ENCODE peak calls at places on chromosomes 12 and 14, in seven cellular contexts. U is RWPE1, F is psoas muscle, R is Panc1, D is mesothelial cell of epicardium, O is endothelial cell, Z is mammary epithelial cell. E is an unnamed sample.

GRCh38 chr12:33671676-33672075 is 232.1 kb upstream of the SYT10 start:
- DNase-seq in D (no peak), O (no peak), R (no peak), Z (no peak), F (no peak), U (no peak), E (no peak)

GRCh38 chr12:4939418-4940023 is 29.8 kb downstream of the KCNA1 start:
- DNase-seq in Z (no peak), F (no peak), D (no peak), R (no peak), U (no peak), O (no peak), E (no peak)

GRCh38 chr14:91348861-91349465 is 68.7 kb downstream of the CCDC88C start:
- DNase-seq in Z (no peak), R (no peak), U (no peak), D (no peak), F (no peak), O (no peak), E (no peak)

GRCh38 chr14:33357225-33358010 is 418.7 kb downstream of the NPAS3 start:
- DNase-seq in F (no peak), U (no peak), R (no peak), D (no peak), Z (no peak), O (no peak), E (peak; percentile 81)

GRCh38 chr14:91924871-91925726 is 22.4 kb downstream of the FBLN5 start:
- DNase-seq in F (no peak), O (no peak), D (peak; percentile 40), Z (peak; percentile 33), U (peak; percentile 35), R (no peak), E (no peak)

GRCh38 chr14:81220488-81220766 is 332 bp downstream of the GTF2A1 start:
- DNase-seq in F (no peak), Z (no peak), R (no peak), O (no peak), U (no peak), D (no peak), E (no peak)

GRCh38 chr14:90552465-90553297 is 155.9 kb downstream of the CALM1 start:
- DNase-seq in Z (no peak), F (no peak), D (no peak), R (no peak), O (no peak), U (no peak), E (no peak)

GRCh38 chr12:54983536-54984102 is 943 bp downstream of the TESPA1 start:
- DNase-seq in O (no peak), F (no peak), D (no peak), Z (no peak), U (no peak), R (no peak), E (no peak)

GRCh38 chr12:2925322-2925995 is 33.7 kb upstream of the TEAD4 start:
- DNase-seq in F (no peak), U (peak; percentile 12), D (no peak), Z (peak; percentile 55), O (no peak), R (no peak), E (no peak)

GRCh38 chr12:98745578-98746391 is 100.7 kb downstream of the APAF1 start:
- DNase-seq in R (no peak), U (no peak), O (peak; percentile 43), F (no peak), Z (no peak), D (no peak), E (no peak)

GRCh38 chr12:58169826-58170225 is 228.5 kb downstream of the ATP23 start:
- DNase-seq in U (no peak), D (no peak), O (no peak), R (no peak), Z (no peak), F (no peak), E (no peak)

GRCh38 chr12:53972152-53972702 is 699 bp upstream of the HOXC11 start:
- DNase-seq in Z (peak; percentile 87), D (no peak), R (no peak), U (peak; percentile 51), O (no peak), F (peak; percentile 44), E (no peak)

GRCh38 chr14:27917896-27918295 is 848.7 kb upstream of the FOXG1 start:
- DNase-seq in D (no peak), O (no peak), F (no peak), U (no peak), R (no peak), Z (no peak), E (no peak)

GRCh38 chr14:70664698-70665447 is 23.2 kb downstream of the TTC9 start:
- DNase-seq in O (no peak), Z (no peak), F (no peak), U (no peak), D (no peak), R (no peak), E (no peak)
- TF ChIP-seq CTCF in O (no peak), Z (no peak), F (no peak), U (no peak), D (no peak), R (no peak), E (no peak)

DNA sequence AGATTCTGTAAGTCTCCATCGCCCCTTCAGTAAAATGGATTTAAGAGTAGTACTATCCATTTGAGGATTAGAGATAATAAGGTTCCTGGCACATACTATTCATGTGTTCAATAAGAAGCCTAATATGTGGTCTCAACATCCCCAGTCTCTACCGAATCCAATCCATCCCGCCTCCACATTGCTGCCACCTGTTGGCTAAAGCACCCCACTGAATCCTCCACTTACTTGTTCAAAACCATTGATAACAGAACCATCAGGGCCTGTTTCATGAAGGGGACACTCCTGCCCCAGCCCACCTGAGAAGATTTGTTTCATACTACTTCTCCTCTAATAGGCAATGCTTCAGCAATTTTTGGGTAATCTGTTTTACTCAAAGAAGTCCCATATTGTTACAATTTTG is 147.5 kb downstream of the SLC2A13 start:
- DNase-seq in F (no peak), U (no peak), O (peak; percentile 9), R (no peak), D (no peak), Z (no peak), E (no peak)
- TF ChIP-seq CTCF in F (no peak), U (no peak), O (no peak), R (peak; percentile 30), D (no peak), Z (peak; percentile 15), E (no peak)

DNA sequence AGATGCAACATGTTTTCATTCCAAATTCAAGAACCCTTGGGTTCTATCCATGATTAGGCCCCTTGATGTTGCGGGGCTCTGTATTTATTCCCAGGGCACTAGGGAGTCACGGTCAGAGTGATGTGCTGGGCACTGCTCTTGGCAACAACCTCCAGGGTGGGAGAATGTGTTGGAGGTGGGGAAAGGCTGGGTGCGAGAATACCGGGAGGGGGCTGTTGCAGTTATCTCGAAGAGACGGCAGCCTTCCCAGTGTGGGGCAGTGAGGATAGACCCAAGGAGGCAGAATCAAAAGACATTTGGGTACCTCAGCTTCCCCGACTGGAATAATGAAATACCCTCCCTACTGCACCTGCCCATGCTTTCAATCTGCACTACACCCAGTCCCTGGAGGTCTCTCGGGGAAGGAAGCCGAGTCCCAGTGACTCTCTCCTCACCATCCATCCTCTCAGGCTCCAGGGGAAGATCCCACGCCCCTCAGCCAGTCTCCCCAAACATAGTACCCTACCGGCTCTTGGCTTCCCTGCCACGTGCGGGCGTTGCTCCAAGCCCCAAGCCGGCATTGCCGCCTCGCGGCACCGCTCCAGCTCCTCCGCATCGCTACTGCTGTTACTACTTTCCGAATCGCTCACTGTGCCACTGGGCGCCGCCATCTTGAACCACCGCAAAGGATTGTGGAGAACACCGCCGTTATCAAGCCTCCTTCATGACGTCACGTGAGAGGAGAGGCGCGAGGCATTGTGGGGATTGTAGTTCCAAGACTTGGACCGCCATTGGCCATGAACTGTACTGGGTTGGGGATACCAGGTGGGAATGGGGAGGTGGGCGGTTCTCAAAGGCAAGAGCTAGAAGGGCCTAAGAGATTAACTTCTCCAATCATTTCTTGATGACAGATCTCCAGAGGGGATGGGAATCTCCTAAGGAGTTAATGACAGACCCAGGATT is at the start of gene C12orf43:
- DNase-seq in D (peak; percentile 90), O (peak; percentile 88), Z (peak; percentile 84), U (peak; percentile 93), R (peak; percentile 68), F (peak; percentile 93), E (peak; percentile 92)
- TF ChIP-seq CTCF in D (no peak), O (no peak), Z (no peak), U (no peak), R (no peak), F (no peak), E (no peak)

GRCh38 chr12:42145552-42146215 is 1.0 kb upstream of the GXYLT1 start:
- DNase-seq in R (no peak), O (no peak), F (no peak), D (no peak), Z (no peak), U (no peak), E (peak; percentile 38)
- TF ChIP-seq CTCF in R (peak; percentile 74), O (no peak), F (no peak), D (no peak), Z (no peak), U (no peak), E (no peak)

DNA sequence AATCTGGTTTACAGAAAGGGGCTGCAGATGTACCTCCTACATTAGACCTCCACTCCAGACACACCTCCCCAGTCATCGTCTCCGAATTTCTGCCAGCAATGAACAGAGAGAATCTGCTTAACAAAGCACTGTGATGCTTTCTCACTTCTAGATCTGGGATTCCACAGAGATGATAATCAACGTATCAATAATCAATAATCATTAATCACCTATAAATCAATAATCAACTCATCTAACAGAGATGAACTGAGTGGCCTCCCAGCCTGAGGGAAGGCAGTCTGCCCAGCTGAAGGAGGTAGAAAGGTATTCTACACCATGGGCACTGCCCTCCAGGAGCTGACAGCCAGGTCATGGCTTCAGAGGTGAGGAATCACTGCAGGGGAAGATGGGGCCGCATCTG is 183.2 kb downstream of the TMEM132D start:
- DNase-seq in U (no peak), F (no peak), Z (no peak), O (no peak), D (no peak), R (no peak), E (no peak)
- TF ChIP-seq CTCF in U (no peak), F (no peak), Z (no peak), O (no peak), D (no peak), R (no peak), E (no peak)

DNA sequence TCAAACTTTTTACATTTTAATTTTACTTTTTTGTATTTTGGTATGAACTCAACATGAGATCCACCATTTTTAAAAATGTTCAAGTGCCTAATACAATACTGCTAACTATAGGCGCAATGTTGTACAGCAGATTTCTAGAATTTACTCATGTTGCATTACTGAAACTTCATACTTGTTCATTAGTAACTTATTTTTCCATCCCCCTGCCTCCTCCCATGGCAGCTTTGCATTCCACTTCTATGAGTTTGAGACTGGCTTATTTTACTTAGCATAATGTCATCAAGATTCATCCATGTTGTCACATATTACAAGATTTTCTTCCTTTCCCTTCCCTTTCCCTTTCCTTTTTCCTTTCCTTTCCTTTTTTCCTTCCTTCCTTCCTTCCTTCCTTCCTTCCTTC is 825.9 kb downstream of the SLC16A7 start:
- DNase-seq in U (no peak), O (no peak), Z (no peak), F (no peak), R (no peak), D (no peak), E (no peak)
- TF ChIP-seq CTCF in U (no peak), O (no peak), Z (no peak), F (no peak), R (no peak), D (no peak), E (no peak)